ENCODE peak calls at places on chromosomes 1 and 21, in six cellular contexts. R is fibroblast of lung, M is tibial nerve, K is colonic mucosa, T is brain microvascular endothelial cell, A is BE2C. Z is an unnamed sample. For H3K36me3, the result is how much of the 10 kb centered on the place peaks cover.

GRCh38 chr1:204645251-204645650 is 40.3 kb downstream of the LRRN2 start:
- DNase-seq in R (no peak), M (no peak), K (no peak), T (no peak), A (no peak), Z (no peak)

GRCh38 chr1:15696956-15697521 is 12.9 kb downstream of the PLEKHM2 start:
- DNase-seq in R (no peak), M (no peak), K (no peak), T (no peak), A (no peak), Z (no peak)

GRCh38 chr21:46221664-46222435 is 6.7 kb downstream of the LSS start:
- DNase-seq in R (no peak), M (no peak), K (no peak), T (no peak), A (no peak), Z (no peak)

GRCh38 chr21:41407541-41408460 is 18.2 kb upstream of the MX1 start:
- DNase-seq in R (no peak), M (no peak), K (no peak), T (no peak), A (no peak), Z (no peak)

GRCh38 chr1:28199328-28200233 is 23.1 kb upstream of the PTAFR start:
- DNase-seq in R (no peak), M (no peak), K (peak), T (no peak), A (no peak), Z (peak)

GRCh38 chr1:236381565-236382158 is 12.4 kb upstream of the EDARADD start:
- DNase-seq in R (no peak), M (no peak), K (no peak), T (no peak), A (no peak), Z (no peak)

GRCh38 chr1:56872597-56872996 is 18.0 kb downstream of the C8A start:
- DNase-seq in R (peak), M (no peak), K (no peak), T (no peak), A (no peak), Z (no peak)

GRCh38 chr1:167273027-167273800 is 52.5 kb downstream of the POU2F1 start:
- DNase-seq in R (peak), M (no peak), K (no peak), T (peak), A (peak), Z (no peak)

GRCh38 chr1:5750186-5751170 is 241.7 kb downstream of the NPHP4 start:
- DNase-seq in R (no peak), M (peak), K (no peak), T (no peak), A (no peak), Z (no peak)

GRCh38 chr1:109917429-109918076 is 6.9 kb downstream of the CSF1 start:
- DNase-seq in R (no peak), M (no peak), K (no peak), T (no peak), A (no peak), Z (no peak)

GRCh38 chr1:9891207-9891606 is 18.9 kb downstream of the CTNNBIP1 start:
- DNase-seq in R (peak), M (no peak), K (no peak), T (no peak), A (no peak), Z (no peak)

GRCh38 chr1:200279810-200280411 is 129.9 kb downstream of the ZNF281 start:
- DNase-seq in R (peak), M (no peak), K (peak), T (peak), A (peak), Z (peak)

GRCh38 chr1:89723863-89724262 is 90.9 kb downstream of the LRRC8C start:
- DNase-seq in R (peak), M (no peak), K (no peak), T (no peak), A (no peak), Z (no peak)

GRCh38 chr1:63522891-63523728 is at the start of the genes EFCAB7 and ITGB3BP:
- DNase-seq in R (peak), M (peak), K (peak), T (peak), A (peak), Z (peak)

GRCh38 chr1:188652678-188653077 is 1823.9 kb downstream of the PLA2G4A start:
- DNase-seq in R (peak), M (no peak), K (no peak), T (peak), A (peak), Z (no peak)

GRCh38 chr21:41045534-41046268 is 122.3 kb upstream of the BACE2 start:
- DNase-seq in R (no peak), M (no peak), K (no peak), T (no peak), A (no peak), Z (peak)

GRCh38 chr1:19156676-19157075 is 53.4 kb downstream of the UBR4 start:
- DNase-seq in R (peak), M (no peak), K (peak), T (no peak), A (no peak), Z (peak)

GRCh38 chr1:220787069-220787614 is 429 bp downstream of the MTARC1 start:
- DNase-seq in R (no peak), M (no peak), K (peak), T (no peak), A (no peak), Z (peak)

GRCh38 chr1:200082329-200082728 is 54.8 kb downstream of the NR5A2 start:
- DNase-seq in R (no peak), M (no peak), K (no peak), T (no peak), A (no peak), Z (no peak)

GRCh38 chr1:212291505-212292134 is 6.4 kb downstream of the PPP2R5A start:
- DNase-seq in R (peak), M (no peak), K (no peak), T (no peak), A (peak), Z (no peak)

GRCh38 chr21:44503901-44504399 is 36.0 kb downstream of the KRTAP10-1 start:
- DNase-seq in R (no peak), M (no peak), K (no peak), T (no peak), A (no peak), Z (no peak)

GRCh38 chr1:151457911-151458882 is 1.1 kb downstream of the POGZ start:
- DNase-seq in R (peak), M (peak), K (peak), T (peak), A (peak), Z (peak)

GRCh38 chr1:233300326-233300725 is 4.8 kb upstream of the PCNX2 start:
- DNase-seq in R (peak), M (no peak), K (no peak), T (no peak), A (no peak), Z (no peak)

GRCh38 chr1:153545067-153546055 is at the start of gene S100A4:
- DNase-seq in R (peak), M (peak), K (peak), T (peak), A (peak), Z (peak)

GRCh38 chr1:81606656-81607055 is 194.1 kb upstream of the ADGRL2 start:
- DNase-seq in R (peak), M (no peak), K (no peak), T (no peak), A (no peak), Z (no peak)

GRCh38 chr1:42936309-42937078 is 22.2 kb downstream of the SLC2A1 start:
- DNase-seq in R (peak), M (peak), K (peak), T (no peak), A (peak), Z (peak)

GRCh38 chr1:178798232-178798861 is 72.5 kb downstream of the ANGPTL1 start:
- DNase-seq in R (peak), M (no peak), K (no peak), T (no peak), A (no peak), Z (no peak)

GRCh38 chr1:246157516-246157915 is 349.6 kb downstream of the SMYD3 start:
- DNase-seq in R (no peak), M (no peak), K (no peak), T (no peak), A (no peak), Z (no peak)

GRCh38 chr21:42062543-42063022 is 8.5 kb upstream of the UMODL1 start:
- DNase-seq in R (no peak), M (no peak), K (peak), T (no peak), A (no peak), Z (peak)

GRCh38 chr1:111801071-111801850 is 45.6 kb downstream of the DDX20 start:
- DNase-seq in R (no peak), M (no peak), K (no peak), T (no peak), A (no peak), Z (no peak)

GRCh38 chr1:109263597-109264378 is 14.4 kb downstream of the CELSR2 start:
- DNase-seq in R (peak), M (peak), K (peak), T (peak), A (peak), Z (peak)

GRCh38 chr21:44575307-44576024 is 1.9 kb downstream of the KRTAP10-4 start:
- DNase-seq in R (no peak), M (no peak), K (no peak), T (no peak), A (no peak), Z (no peak)

GRCh38 chr1:181318858-181319235 is 164.5 kb upstream of the CACNA1E start:
- DNase-seq in R (peak), M (no peak), K (no peak), T (no peak), A (no peak), Z (no peak)

GRCh38 chr1:76128096-76128495 is 53.5 kb downstream of the ST6GALNAC3 start:
- DNase-seq in R (no peak), M (no peak), K (no peak), T (no peak), A (no peak), Z (no peak)

GRCh38 chr1:108200627-108201106 is 524 bp upstream of the SLC25A24 start:
- DNase-seq in R (peak), M (no peak), K (peak), T (peak), A (no peak), Z (peak)

GRCh38 chr21:37005548-37006242 is 807 bp upstream of the RIPPLY3 start:
- DNase-seq in R (no peak), M (no peak), K (no peak), T (no peak), A (no peak), Z (no peak)

GRCh38 chr1:16145030-16145987 is 10.6 kb downstream of the EPHA2 start:
- DNase-seq in R (peak), M (no peak), K (peak), T (peak), A (no peak), Z (peak)

GRCh38 chr1:21123287-21123961 is 53.3 kb downstream of the EIF4G3 start:
- DNase-seq in R (peak), M (no peak), K (no peak), T (no peak), A (no peak), Z (no peak)

GRCh38 chr1:208252126-208252853 is 8.1 kb upstream of the PLXNA2 start:
- DNase-seq in R (no peak), M (no peak), K (no peak), T (no peak), A (peak), Z (no peak)
- TF ChIP-seq CTCF in R (peak), M (peak), K (peak), T (peak), A (peak), Z (no peak)

GRCh38 chr1:226733876-226734414 is 5.1 kb downstream of the ITPKB start:
- DNase-seq in R (peak), M (no peak), K (no peak), T (no peak), A (no peak), Z (no peak)

GRCh38 chr1:226733309-226733708 is 5.8 kb downstream of the ITPKB start:
- DNase-seq in R (no peak), M (no peak), K (no peak), T (no peak), A (no peak), Z (no peak)

GRCh38 chr1:226736001-226736907 is 2.8 kb downstream of the ITPKB start:
- DNase-seq in R (no peak), M (no peak), K (no peak), T (no peak), A (peak), Z (no peak)

GRCh38 chr1:226735576-226735975 is 3.5 kb downstream of the ITPKB start:
- DNase-seq in R (no peak), M (no peak), K (no peak), T (no peak), A (no peak), Z (no peak)

GRCh38 chr1:226734611-226735153 is 4.4 kb downstream of the ITPKB start:
- DNase-seq in R (no peak), M (no peak), K (no peak), T (no peak), A (no peak), Z (no peak)
- H3K4me3 ChIP-seq in R (no peak), M (no peak), K (peak), T (no peak), A (no peak), Z (peak)

DNA sequence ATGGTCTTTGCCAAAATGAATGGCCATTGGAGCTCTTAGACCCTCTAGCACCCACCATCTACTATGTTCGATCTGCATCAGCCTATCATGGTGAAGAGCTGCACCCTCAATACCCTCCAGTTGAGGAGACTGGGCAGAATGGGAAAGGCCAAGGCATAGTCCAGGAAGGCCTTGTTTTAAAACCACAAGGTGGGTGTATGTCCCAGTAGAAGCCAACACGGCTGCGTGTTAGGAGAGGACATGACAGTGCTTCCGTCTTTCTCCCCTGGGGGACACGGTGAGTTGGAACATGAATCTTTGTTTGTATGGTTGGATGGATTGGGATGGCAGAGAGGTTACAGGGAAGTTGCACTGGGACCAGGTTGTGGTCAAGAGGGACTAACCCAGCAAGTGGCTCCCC is 18.6 kb upstream of the SH3D21 start:
- DNase-seq in R (no peak), M (no peak), K (no peak), T (no peak), A (no peak), Z (no peak)
- H3K36me3 ChIP-seq in R (under half), M (under half), K (under half), T (half or more), A (under half), Z (half or more)

DNA sequence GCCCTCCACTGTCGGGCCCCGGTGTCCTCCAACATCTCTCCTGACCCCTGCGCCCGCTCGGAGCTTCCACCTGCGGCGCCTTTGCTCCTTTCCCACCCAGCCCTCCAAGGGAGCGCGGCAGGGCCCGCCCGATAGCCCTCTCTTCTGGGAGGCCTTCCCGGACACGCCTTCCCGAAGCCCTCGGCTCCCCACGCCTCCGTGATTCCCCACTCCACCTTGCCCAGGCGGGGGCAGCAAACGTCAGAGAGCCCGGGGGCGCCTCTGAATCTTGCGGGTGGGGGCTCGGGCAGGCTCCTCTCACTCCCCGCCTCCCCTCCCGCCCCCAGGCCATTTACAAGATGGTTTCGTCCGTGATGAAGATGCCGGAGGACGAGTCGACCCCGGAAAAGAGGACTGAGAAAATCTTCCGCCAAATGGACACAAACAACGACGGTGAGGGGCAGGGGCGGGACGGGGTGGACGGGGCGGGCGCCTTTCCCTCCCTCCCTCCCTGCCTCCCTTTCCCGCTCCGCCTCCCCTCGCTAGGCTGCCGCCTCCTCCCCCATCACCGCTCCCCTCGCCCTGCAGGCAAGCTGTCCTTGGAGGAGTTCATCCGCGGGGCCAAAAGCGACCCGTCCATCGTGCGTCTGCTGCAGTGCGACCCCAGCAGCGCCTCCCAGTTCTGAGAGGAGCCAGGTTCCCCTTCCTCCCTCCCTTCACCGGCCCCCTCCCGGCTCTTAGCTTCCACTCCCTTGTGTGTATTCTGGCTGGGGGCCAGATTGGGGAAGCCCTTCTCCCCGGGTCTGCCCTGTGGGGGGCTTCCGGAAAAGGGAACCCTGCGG is 7.1 kb downstream of the HPCA start:
- DNase-seq in R (peak), M (no peak), K (peak), T (no peak), A (no peak), Z (peak)
- TF ChIP-seq CTCF in R (no peak), M (no peak), K (peak), T (peak), A (no peak), Z (no peak)

GRCh38 chr1:38578444-38578951 is 281.1 kb downstream of the RRAGC start:
- DNase-seq in R (peak), M (no peak), K (no peak), T (no peak), A (no peak), Z (no peak)
- H3K4me3 ChIP-seq in R (no peak), M (no peak), K (no peak), T (no peak), A (peak), Z (peak)

DNA sequence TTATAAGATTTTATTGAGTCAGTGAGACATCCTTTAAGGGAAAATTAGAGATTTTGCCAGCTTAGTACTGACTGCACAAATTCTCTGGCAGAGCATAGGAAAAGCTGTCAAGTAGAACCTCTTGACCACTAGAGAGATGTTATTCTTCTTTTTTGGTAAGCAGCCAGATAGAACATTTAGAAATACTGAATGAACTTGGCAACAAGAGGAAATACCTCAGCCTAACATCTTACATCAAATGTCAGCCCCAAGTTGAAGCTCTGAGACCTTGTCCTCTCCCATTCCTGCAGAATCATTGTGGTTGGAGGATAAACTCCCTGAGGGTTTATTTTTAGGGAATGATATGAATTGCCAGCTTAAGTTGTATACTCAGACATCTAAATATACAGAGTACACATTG is 53.4 kb downstream of the MIGA1 start:
- DNase-seq in R (peak), M (no peak), K (no peak), T (peak), A (no peak), Z (no peak)
- H3K36me3 ChIP-seq in R (under half), M (under half), K (under half), T (under half), A (under half), Z (under half)

Z was measured in stomach.